ENCODE peak calls at places on chromosome 14, in five cellular contexts. U is suprapubic skin, X is IMR-90, R is body of pancreas, N is upper lobe of left lung. G is an unnamed sample. For H3K4me1, the result is how much of the 10 kb centered on the place peaks cover.

GRCh38 chr14:80638620-80639215 is 302.8 kb downstream of the CEP128 start:
- DNase-seq in N (no peak), R (no peak), U (no peak), X (peak), G (no peak)

GRCh38 chr14:95523818-95524448 is 7.5 kb upstream of the SYNE3 start:
- DNase-seq in U (peak), X (peak), N (peak), R (peak), G (no peak)

GRCh38 chr14:66078031-66078430 is 408.1 kb upstream of the CCDC196 start:
- DNase-seq in U (no peak), R (no peak), N (no peak), X (no peak), G (no peak)

GRCh38 chr14:98501335-98501734 is 770.7 kb downstream of the BCL11B start:
- DNase-seq in N (no peak), U (no peak), R (no peak), X (no peak), G (no peak)

GRCh38 chr14:54713364-54713763 is 146.4 kb downstream of the SAMD4A start:
- DNase-seq in R (no peak), U (no peak), X (peak), N (no peak), G (no peak)

GRCh38 chr14:101480747-101481530 is 80.4 kb upstream of the DIO3 start:
- DNase-seq in U (peak), N (peak), R (peak), X (peak), G (no peak)

GRCh38 chr14:90700928-90701776 is 115.1 kb downstream of the TTC7B start:
- DNase-seq in U (no peak), R (no peak), N (no peak), X (no peak), G (no peak)

GRCh38 chr14:96799489-96800056 is 2.4 kb downstream of the VRK1 start:
- DNase-seq in N (no peak), X (no peak), R (no peak), U (no peak), G (no peak)

GRCh38 chr14:103547455-103547940 is 15.0 kb downstream of the BAG5 start:
- DNase-seq in U (no peak), X (no peak), N (no peak), R (no peak), G (no peak)

GRCh38 chr14:56046546-56046945 is 71.7 kb upstream of the PELI2 start:
- DNase-seq in N (no peak), X (no peak), U (no peak), R (no peak), G (no peak)

GRCh38 chr14:41642402-41643195 is 35.9 kb downstream of the LRFN5 start:
- DNase-seq in U (no peak), X (no peak), N (no peak), R (no peak), G (no peak)

GRCh38 chr14:36238666-36239363 is 62.3 kb upstream of the PTCSC3 start:
- DNase-seq in X (peak), N (peak), R (no peak), U (no peak), G (no peak)

GRCh38 chr14:58637040-58637390 is 747 bp upstream of the DACT1 start:
- DNase-seq in X (peak), U (no peak), N (no peak), R (peak), G (no peak)

GRCh38 chr14:79896009-79896408 is 315.3 kb downstream of the DIO2 start:
- DNase-seq in U (no peak), N (no peak), R (no peak), X (peak), G (no peak)

GRCh38 chr14:80477388-80478160 is 266.3 kb upstream of the DIO2 start:
- DNase-seq in U (no peak), X (peak), N (no peak), R (no peak), G (no peak)

GRCh38 chr14:91336093-91336450 is 81.5 kb downstream of the CCDC88C start:
- DNase-seq in N (no peak), U (no peak), R (no peak), X (no peak), G (no peak)

GRCh38 chr14:79080040-79080439 is 909.9 kb downstream of the NRXN3 start:
- DNase-seq in N (no peak), U (no peak), R (no peak), X (no peak), G (no peak)

GRCh38 chr14:105313381-105314286 is 914 bp upstream of the PACS2 start:
- DNase-seq in R (no peak), X (no peak), U (no peak), N (no peak), G (no peak)

GRCh38 chr14:58430156-58430555 is 2.6 kb downstream of the KIAA0586 start:
- DNase-seq in R (no peak), N (no peak), X (peak), U (no peak), G (no peak)

GRCh38 chr14:58713677-58714076 is 75.9 kb downstream of the DACT1 start:
- DNase-seq in R (no peak), U (no peak), X (peak), N (no peak), G (no peak)

GRCh38 chr14:64759555-64759938 is 55.3 kb downstream of the PLEKHG3 start:
- DNase-seq in X (no peak), N (no peak), R (no peak), U (no peak), G (no peak)

GRCh38 chr14:64758025-64758521 is 53.8 kb downstream of the PLEKHG3 start:
- DNase-seq in R (peak), N (peak), U (no peak), X (peak), G (no peak)

GRCh38 chr14:64757601-64758000 is 53.4 kb downstream of the PLEKHG3 start:
- DNase-seq in N (no peak), R (no peak), U (no peak), X (no peak), G (no peak)

GRCh38 chr14:64760146-64760755 is 56.0 kb downstream of the PLEKHG3 start:
- DNase-seq in U (no peak), X (peak), R (peak), N (peak), G (peak)

DNA sequence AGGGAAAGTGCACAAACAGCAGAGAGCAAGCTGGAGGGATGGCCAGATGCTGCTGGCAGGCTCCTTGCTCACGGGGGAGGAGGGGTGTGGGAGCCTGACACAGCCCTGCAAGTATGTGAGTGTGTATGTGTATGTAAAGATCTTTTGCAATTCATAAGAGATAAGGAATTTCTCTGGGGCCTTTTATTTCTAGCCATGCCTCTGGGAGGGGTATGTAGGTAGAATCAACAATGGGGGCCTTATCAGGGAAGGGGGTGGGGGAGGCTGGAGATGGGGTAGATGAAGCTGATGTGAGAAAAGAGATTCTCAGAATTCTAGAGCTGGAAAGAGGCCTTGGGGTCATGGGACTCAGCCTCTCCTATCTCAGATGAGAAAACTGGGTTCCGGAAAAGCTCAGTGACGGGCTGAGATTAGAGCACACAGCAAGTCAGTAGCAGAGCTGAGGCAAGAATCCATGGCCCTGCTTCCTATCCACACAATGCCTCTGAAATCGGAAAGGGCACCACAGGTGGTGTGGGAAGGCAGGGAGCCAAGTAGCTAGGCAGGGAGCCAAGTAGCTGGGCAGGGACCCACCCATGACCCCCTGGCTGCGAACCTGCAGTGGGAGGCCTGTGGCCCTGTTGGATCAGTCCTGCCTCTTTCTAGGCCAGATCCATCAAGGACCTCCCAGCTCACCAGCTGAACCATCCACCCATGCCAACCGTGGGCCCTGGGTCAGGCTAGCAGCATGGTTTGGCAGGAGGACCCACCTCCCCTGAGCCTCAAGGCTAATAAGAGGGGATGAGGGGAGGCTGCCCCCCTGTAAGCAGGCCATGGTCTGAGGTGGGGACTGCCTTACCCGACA is 54.7 kb downstream of the PLEKHG3 start:
- DNase-seq in U (no peak), N (no peak), R (peak), X (peak), G (no peak)
- H3K4me1 ChIP-seq in U (half or more), N (under half), R (half or more), X (under half), G (half or more)

DNA sequence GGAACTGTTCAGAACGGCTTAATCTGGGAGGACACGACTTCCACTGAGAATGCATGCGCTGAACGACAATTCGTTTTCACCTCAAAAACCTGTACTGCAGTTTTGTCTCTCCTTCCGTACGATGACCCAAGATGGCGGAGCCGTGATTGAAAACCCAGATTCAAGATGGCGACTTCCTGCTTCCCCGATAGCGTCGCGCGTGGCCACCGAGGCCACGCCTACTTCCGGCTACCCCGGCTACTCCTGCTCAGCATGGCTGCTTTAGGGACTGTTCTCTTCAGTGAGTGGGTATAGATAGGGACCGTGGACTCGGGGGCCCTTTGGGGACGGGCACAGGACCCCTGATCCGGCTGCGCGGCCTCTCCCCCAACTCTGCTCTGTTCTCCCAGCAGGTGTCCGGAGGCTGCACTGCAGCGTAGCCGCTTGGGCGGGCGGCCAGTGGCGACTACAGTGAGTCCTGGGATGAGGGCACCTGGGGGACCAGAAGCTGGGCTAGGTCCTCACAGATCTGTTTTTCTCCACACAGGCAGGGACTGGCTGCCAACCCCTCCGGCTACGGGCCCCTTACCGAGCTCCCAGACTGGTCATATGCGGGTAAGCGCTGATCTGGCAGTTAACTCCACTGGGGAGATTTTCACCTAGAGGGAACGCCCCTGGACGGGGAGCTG is at the start of gene MRPL52:
- DNase-seq in R (peak), N (peak), U (peak), X (peak), G (peak)
- TF ChIP-seq POLR2A in R (peak), N (no peak), U (peak), X (peak), G (no peak)

GRCh38 chr14:68247281-68247680 is 427.7 kb downstream of the RAD51B start:
- DNase-seq in X (no peak), U (no peak), R (no peak), N (no peak), G (no peak)
- H3K4me1 ChIP-seq in X (under half), U (half or more), R (half or more), N (half or more), G (half or more)

GRCh38 chr14:51095854-51096823 is 1.2 kb upstream of the TRIM9 start:
- DNase-seq in U (peak), R (peak), N (peak), X (peak), G (peak)

GRCh38 chr14:51096870-51097269 is 2.0 kb upstream of the TRIM9 start:
- DNase-seq in N (no peak), X (no peak), R (no peak), U (no peak), G (no peak)

GRCh38 chr14:51094282-51094821 is 553 bp downstream of the TRIM9 start:
- DNase-seq in N (peak), U (no peak), X (no peak), R (peak), G (no peak)

GRCh38 chr14:51093371-51094281 is 1.3 kb downstream of the TRIM9 start:
- DNase-seq in N (peak), X (no peak), R (peak), U (no peak), G (no peak)

DNA sequence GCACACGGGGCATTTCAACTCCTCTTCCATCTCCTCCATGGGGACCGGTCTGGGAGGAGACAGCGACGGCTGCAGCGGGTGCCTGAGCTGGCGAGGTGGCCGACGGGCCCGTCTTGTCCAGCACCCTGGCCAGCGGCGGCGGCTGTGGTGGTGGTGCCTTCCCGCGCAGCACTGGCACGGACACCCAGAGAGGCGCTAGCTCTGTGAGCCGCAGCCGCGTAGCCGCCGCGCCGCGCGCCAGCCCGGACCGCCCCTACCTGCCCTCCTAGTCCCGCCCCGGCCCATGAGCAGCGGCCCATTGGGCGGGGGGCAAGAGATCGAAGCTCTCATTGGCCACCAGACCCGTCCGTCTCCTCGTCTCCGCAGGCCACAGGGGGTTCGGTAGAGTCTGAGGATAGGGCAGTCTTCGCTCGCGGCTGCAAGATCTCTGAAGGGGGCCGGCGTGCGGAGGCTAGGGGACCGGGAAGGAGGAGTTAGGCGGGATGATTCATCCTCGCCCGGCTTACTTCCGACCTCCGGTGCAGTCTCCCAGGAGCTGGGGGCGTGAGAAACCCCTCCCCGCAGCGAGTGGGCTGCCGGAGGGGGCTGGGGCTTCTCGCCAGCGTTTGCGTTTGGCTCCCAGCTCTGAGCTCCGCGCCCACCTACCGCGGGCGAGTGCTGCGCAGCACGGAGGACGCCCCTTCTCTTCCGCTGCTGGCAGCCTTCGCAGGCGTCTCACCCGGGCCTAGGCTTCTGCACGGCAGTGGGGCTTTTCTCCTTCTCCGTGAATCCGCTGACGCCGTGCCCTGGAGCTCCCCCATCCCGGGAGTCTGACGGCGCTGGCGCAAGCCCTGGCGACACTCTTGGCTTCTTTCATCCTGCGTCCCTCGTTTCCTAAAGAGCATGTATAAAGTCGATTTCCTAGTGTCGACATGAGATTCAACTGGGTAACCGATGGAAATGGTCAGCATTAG is at the start of gene TRIM9:
- DNase-seq in X (peak), R (peak), N (peak), U (peak), G (peak)
- TF ChIP-seq POLR2A in X (no peak), R (peak), N (no peak), U (no peak), G (peak)

DNA sequence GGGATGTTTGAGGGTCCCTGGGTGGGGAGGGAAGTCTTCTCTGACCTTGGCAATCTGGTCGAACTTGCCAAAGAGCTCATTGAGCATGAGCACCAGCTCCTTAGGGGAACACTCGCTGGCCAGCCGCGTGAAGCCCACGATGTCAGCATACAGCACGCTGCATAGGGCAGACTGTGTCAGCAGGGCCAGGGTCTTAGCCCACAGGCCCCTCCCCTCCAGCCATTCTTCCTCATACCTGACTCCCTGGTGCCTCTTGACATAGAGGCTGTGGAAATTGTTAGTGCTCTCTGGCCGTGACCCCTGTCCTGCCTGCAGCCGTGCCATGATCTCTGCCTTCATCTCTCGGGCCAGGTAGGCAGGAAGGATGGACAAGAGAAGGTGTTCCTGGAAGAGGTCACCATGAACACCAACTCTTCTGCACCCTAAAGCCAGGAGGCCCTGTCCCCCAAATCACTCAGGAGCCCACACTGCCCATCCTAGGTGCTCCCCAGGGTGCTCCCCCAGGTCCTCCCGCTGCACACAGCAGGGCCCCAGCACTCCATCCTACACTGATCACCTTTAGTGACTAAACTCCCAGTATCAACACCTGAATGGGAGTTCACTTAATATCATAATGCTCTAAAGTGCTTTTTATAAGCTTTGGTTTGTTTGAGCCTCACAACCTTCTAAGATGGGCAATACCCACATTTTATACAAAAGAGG is 3.7 kb downstream of the ADCY4 start:
- DNase-seq in N (no peak), U (no peak), X (no peak), R (no peak), G (no peak)
- H3K4me1 ChIP-seq in N (half or more), U (half or more), X (under half), R (under half), G (under half)

DNA sequence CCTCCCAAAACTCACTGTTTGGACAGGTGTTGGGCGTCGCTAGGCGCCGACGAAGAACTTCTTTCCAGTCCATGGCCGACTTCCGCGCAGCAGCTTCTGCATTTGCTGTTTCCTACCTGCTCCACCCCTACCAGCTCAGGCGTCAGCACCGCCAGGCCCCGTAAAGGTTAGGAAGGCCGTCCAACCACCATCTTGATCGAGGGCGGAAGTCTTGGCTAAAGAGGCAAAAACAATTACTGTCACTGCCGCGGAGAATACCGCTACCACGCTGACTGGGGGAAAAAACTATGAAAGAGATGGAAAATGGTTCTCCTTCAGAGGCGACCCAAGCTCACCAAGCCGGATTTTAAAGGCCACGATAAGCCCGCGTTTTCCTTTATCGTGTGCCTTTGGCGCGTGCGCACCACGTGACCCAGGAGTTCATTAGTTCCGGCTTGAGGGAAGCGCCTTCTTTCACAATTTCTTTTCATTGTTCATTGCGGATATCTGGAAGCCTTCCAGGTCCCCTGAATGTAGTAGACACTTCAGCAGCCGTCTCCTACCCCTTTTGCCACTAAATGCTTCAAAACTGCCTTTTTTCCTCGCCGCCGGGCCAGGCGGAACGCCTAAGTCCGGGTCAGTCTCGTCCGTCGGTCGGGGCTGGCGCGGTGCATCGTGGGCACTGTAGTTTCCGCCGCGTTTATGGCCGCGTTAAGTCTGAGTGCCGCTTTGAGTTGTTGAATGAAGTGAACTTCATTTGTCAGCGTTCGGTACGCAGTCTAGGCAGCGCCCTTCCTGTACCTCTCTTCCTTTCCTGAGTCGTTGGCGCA is at the start of the genes PPP2R3C and PRORP:
- DNase-seq in R (peak), X (peak), N (peak), U (peak), G (peak)
- TF ChIP-seq POLR2A in R (peak), X (peak), N (no peak), U (no peak), G (peak)

GRCh38 chr14:39228044-39228443 is 5.7 kb upstream of the MIA2 start:
- DNase-seq in X (no peak), U (no peak), R (no peak), N (no peak), G (no peak)
- H3K4me1 ChIP-seq in X (under half), U (under half), R (under half), N (under half), G (under half)